ENCODE peak calls at places on chromosomes 1 and 21, in six cellular contexts. K, I, C, G, T and X are unnamed samples.

GRCh38 chr1:174114788-174115448 is 44.4 kb upstream of the RABGAP1L start:
- DNase-seq in K (no peak), I (peak; percentile 51), C (peak; percentile 50), G (no peak), T (peak; percentile 68), X (peak; percentile 26)

GRCh38 chr1:211472724-211473123 is 19.2 kb downstream of the RD3 start:
- DNase-seq in K (no peak), I (peak; percentile 6), C (no peak), G (no peak), T (no peak), X (no peak)

GRCh38 chr21:44751799-44752636 is 40.6 kb upstream of the TSPEAR start:
- DNase-seq in K (no peak), I (no peak), C (no peak), G (no peak), T (no peak), X (no peak)

GRCh38 chr1:29120955-29121485 is 2.7 kb downstream of the TMEM200B start:
- DNase-seq in K (peak; percentile 62), I (peak; percentile 68), C (no peak), G (peak; percentile 69), T (no peak), X (peak; percentile 88)

GRCh38 chr1:236297161-236297560 is 15.4 kb upstream of the ERO1B start:
- DNase-seq in K (no peak), I (no peak), C (no peak), G (no peak), T (no peak), X (no peak)

GRCh38 chr1:40987439-40988276 is 8.2 kb downstream of the CTPS1 start:
- DNase-seq in K (no peak), I (no peak), C (no peak), G (no peak), T (no peak), X (no peak)

GRCh38 chr1:187306671-187307415 is 478.1 kb downstream of the PLA2G4A start:
- DNase-seq in K (no peak), I (no peak), C (no peak), G (no peak), T (no peak), X (no peak)

GRCh38 chr21:42757826-42758655 is 104.6 kb downstream of the PDE9A start:
- DNase-seq in K (no peak), I (no peak), C (no peak), G (no peak), T (no peak), X (no peak)

GRCh38 chr1:98323396-98323795 is 338.1 kb upstream of the SNX7 start:
- DNase-seq in K (no peak), I (peak; percentile 77), C (peak; percentile 74), G (no peak), T (no peak), X (no peak)

GRCh38 chr1:30840904-30841598 is 67.5 kb downstream of the SDC3 start:
- DNase-seq in K (no peak), I (no peak), C (no peak), G (no peak), T (no peak), X (no peak)

GRCh38 chr1:94039871-94040569 is 80.9 kb downstream of the ABCA4 start:
- DNase-seq in K (no peak), I (peak; percentile 42), C (no peak), G (no peak), T (no peak), X (no peak)

GRCh38 chr1:220697326-220697725 is 7.2 kb downstream of the C1orf115 start:
- DNase-seq in K (no peak), I (no peak), C (no peak), G (no peak), T (no peak), X (no peak)

GRCh38 chr1:181112071-181112929 is 23.8 kb downstream of the IER5 start:
- DNase-seq in K (peak; percentile 50), I (peak; percentile 94), C (peak; percentile 95), G (no peak), T (no peak), X (no peak)

GRCh38 chr1:52306227-52307006 is 59.6 kb downstream of the CC2D1B start:
- DNase-seq in K (no peak), I (no peak), C (no peak), G (no peak), T (no peak), X (no peak)

GRCh38 chr1:92728687-92729086 is 56.2 kb downstream of the EVI5 start:
- DNase-seq in K (no peak), I (no peak), C (no peak), G (no peak), T (no peak), X (no peak)

GRCh38 chr1:118326960-118327629 is 142.1 kb upstream of the SPAG17 start:
- DNase-seq in K (no peak), I (no peak), C (no peak), G (no peak), T (no peak), X (no peak)

GRCh38 chr1:52574594-52574993 is 21.7 kb upstream of the TUT4 start:
- DNase-seq in K (no peak), I (peak; percentile 89), C (peak; percentile 81), G (no peak), T (no peak), X (no peak)

GRCh38 chr1:51518730-51519047 is 377 bp downstream of the EPS15 start:
- DNase-seq in K (peak; percentile 55), I (peak; percentile 55), C (no peak), G (no peak), T (no peak), X (no peak)

GRCh38 chr1:247112479-247112781 is 8.3 kb upstream of the ZNF669 start:
- DNase-seq in K (no peak), I (no peak), C (no peak), G (no peak), T (no peak), X (no peak)

GRCh38 chr1:153375511-153375910 is at the start of gene S100A12:
- DNase-seq in K (no peak), I (peak; percentile 62), C (peak; percentile 35), G (no peak), T (no peak), X (no peak)

GRCh38 chr1:186626533-186626932 is 53.7 kb downstream of the PTGS2 start:
- DNase-seq in K (no peak), I (no peak), C (peak; percentile 41), G (peak; percentile 34), T (no peak), X (peak; percentile 29)

GRCh38 chr21:44927587-44928461 is 7.1 kb upstream of the ITGB2 start:
- DNase-seq in K (no peak), I (peak; percentile 72), C (peak; percentile 13), G (peak; percentile 85), T (no peak), X (peak; percentile 77)

GRCh38 chr1:178818416-178818815 is 52.5 kb downstream of the ANGPTL1 start:
- DNase-seq in K (no peak), I (peak; percentile 52), C (peak; percentile 9), G (no peak), T (no peak), X (no peak)

GRCh38 chr21:25561668-25562641 is 45.3 kb downstream of the MRPL39 start:
- DNase-seq in K (peak; percentile 45), I (peak; percentile 87), C (peak; percentile 66), G (peak; percentile 94), T (peak; percentile 11), X (peak; percentile 64)

GRCh38 chr1:210366767-210367166 is 38.1 kb downstream of the HHAT start:
- DNase-seq in K (no peak), I (no peak), C (no peak), G (no peak), T (no peak), X (no peak)

GRCh38 chr1:36988741-36989193 is 45.5 kb downstream of the GRIK3 start:
- DNase-seq in K (no peak), I (no peak), C (no peak), G (no peak), T (no peak), X (no peak)

GRCh38 chr1:156859523-156860112 is 701 bp upstream of the INSRR start:
- DNase-seq in K (no peak), I (peak; percentile 53), C (no peak), G (no peak), T (no peak), X (peak; percentile 70)

GRCh38 chr1:90505806-90506205 is 211.3 kb downstream of the BARHL2 start:
- DNase-seq in K (no peak), I (no peak), C (no peak), G (no peak), T (no peak), X (no peak)

GRCh38 chr1:202623075-202623474 is 87.2 kb downstream of the SYT2 start:
- DNase-seq in K (peak; percentile 50), I (peak; percentile 52), C (peak; percentile 66), G (no peak), T (no peak), X (no peak)

GRCh38 chr1:6495041-6495441 is 3.6 kb upstream of the PLEKHG5 start:
- DNase-seq in K (no peak), I (no peak), C (no peak), G (no peak), T (no peak), X (no peak)

GRCh38 chr1:9281907-9282306 is 10.8 kb upstream of the SPSB1 start:
- DNase-seq in K (no peak), I (peak; percentile 33), C (no peak), G (no peak), T (no peak), X (no peak)

GRCh38 chr1:48931571-48932251 is 155.0 kb upstream of the BEND5 start:
- DNase-seq in K (no peak), I (peak; percentile 52), C (no peak), G (no peak), T (no peak), X (no peak)

GRCh38 chr1:108745980-108746381 is 493 bp upstream of the STXBP3 start:
- DNase-seq in K (no peak), I (no peak), C (no peak), G (no peak), T (no peak), X (no peak)

GRCh38 chr1:21931171-21932093 is 5.7 kb downstream of the HSPG2 start:
- DNase-seq in K (peak; percentile 71), I (peak; percentile 84), C (peak; percentile 87), G (no peak), T (no peak), X (no peak)

GRCh38 chr1:112337028-112337531 is 58.9 kb upstream of the CTTNBP2NL start:
- DNase-seq in K (no peak), I (peak; percentile 82), C (peak; percentile 15), G (no peak), T (no peak), X (peak; percentile 21)

GRCh38 chr1:218394416-218394815 is 49.3 kb downstream of the TGFB2 start:
- DNase-seq in K (no peak), I (no peak), C (no peak), G (no peak), T (no peak), X (no peak)

GRCh38 chr1:228755800-228756199 is 20.5 kb downstream of the RHOU start:
- DNase-seq in K (no peak), I (no peak), C (no peak), G (no peak), T (no peak), X (no peak)

GRCh38 chr1:178768423-178768822 is 43.4 kb downstream of the RALGPS2 start:
- DNase-seq in K (no peak), I (peak; percentile 24), C (no peak), G (peak; percentile 28), T (peak; percentile 27), X (peak; percentile 46)

GRCh38 chr1:111604931-111605330 is 14.7 kb upstream of the RAP1A start:
- DNase-seq in K (no peak), I (peak; percentile 56), C (no peak), G (no peak), T (no peak), X (no peak)